ENCODE peak calls at places on chromosomes 6 and 20, in ten cellular contexts. W, E, U, K, R, C, L, V, J and I are unnamed samples.

GRCh38 chr6:108557494-108558371 is 3.0 kb upstream of the FOXO3 start:
- DNase-seq in V (peak), E (peak), U (peak), J (peak), W (peak), K (peak), L (peak), C (peak), R (no peak), I (peak)

GRCh38 chr6:109059148-109059547 is 35.5 kb downstream of the SESN1 start:
- DNase-seq in E (no peak), K (peak), U (no peak), W (no peak), V (no peak), R (no peak), C (no peak), J (no peak), L (no peak), I (no peak)

GRCh38 chr6:132684267-132684666 is 25.3 kb upstream of the TAAR1 start:
- DNase-seq in E (no peak), K (peak), J (no peak), V (no peak), R (no peak), C (no peak), W (no peak), L (no peak), U (no peak), I (no peak)

GRCh38 chr20:7654231-7654630 is 286.0 kb downstream of the HAO1 start:
- DNase-seq in W (no peak), L (no peak), J (no peak), K (no peak), R (no peak), C (no peak), E (no peak), U (no peak), V (no peak), I (no peak)

GRCh38 chr6:71090216-71090615 is 133.4 kb upstream of the B3GAT2 start:
- DNase-seq in L (no peak), R (no peak), C (no peak), U (no peak), K (no peak), E (no peak), J (no peak), W (no peak), V (no peak), I (no peak)

GRCh38 chr6:12458558-12458957 is 168.4 kb downstream of the EDN1 start:
- DNase-seq in R (no peak), L (no peak), E (peak), U (no peak), V (no peak), K (no peak), J (no peak), W (no peak), C (no peak), I (no peak)

GRCh38 chr6:43943781-43944250 is 173.8 kb downstream of the VEGFA start:
- DNase-seq in R (peak), C (no peak), J (no peak), L (no peak), V (no peak), E (no peak), W (no peak), U (no peak), K (no peak), I (peak)

GRCh38 chr6:87012743-87013142 is 75.4 kb downstream of the HTR1E start:
- DNase-seq in C (no peak), E (no peak), U (no peak), R (no peak), W (no peak), K (no peak), J (no peak), V (no peak), L (no peak), I (no peak)

GRCh38 chr6:162785632-162786242 is 58.0 kb downstream of the PACRG start:
- DNase-seq in V (no peak), R (no peak), K (no peak), U (no peak), J (no peak), C (no peak), E (peak), L (no peak), W (no peak), I (no peak)

GRCh38 chr6:44256291-44257006 is 879 bp downstream of the SLC35B2 start:
- DNase-seq in K (no peak), R (no peak), V (peak), E (peak), J (peak), C (no peak), W (no peak), U (no peak), L (no peak), I (no peak)

GRCh38 chr20:8787090-8787489 is 281.8 kb upstream of the PLCB4 start:
- DNase-seq in R (no peak), U (no peak), V (no peak), E (no peak), W (no peak), L (no peak), J (no peak), C (no peak), K (no peak), I (no peak)

GRCh38 chr6:152161501-152161900 is 354.0 kb downstream of the ESR1 start:
- DNase-seq in R (peak), K (peak), U (no peak), L (no peak), W (no peak), V (no peak), E (no peak), C (no peak), J (no peak), I (no peak)

GRCh38 chr20:25288291-25289181 is 40.7 kb downstream of the PYGB start:
- DNase-seq in R (no peak), E (no peak), J (no peak), V (peak), C (no peak), K (no peak), L (peak), U (no peak), W (no peak), I (peak)

GRCh38 chr6:21259660-21260059 is 333.9 kb upstream of the SOX4 start:
- DNase-seq in K (no peak), L (no peak), C (no peak), R (no peak), J (no peak), U (no peak), V (no peak), W (no peak), E (no peak), I (no peak)

GRCh38 chr6:166419268-166419667 is 36.5 kb upstream of the MPC1 start:
- DNase-seq in L (no peak), J (no peak), V (no peak), R (peak), U (no peak), W (no peak), C (no peak), K (peak), E (no peak), I (peak)